ENCODE peak calls at places on chromosomes 11 and 22, in six cellular contexts. S is neural crest cell, N is Calu3, K is lower leg skin, F is IMR-90, Q is GM13977. B is an unnamed sample.

GRCh38 chr22:39528080-39528661 is 4.4 kb downstream of the RPS19BP1 start:
- DNase-seq in S (peak), F (no peak), N (no peak), Q (no peak), K (no peak), B (no peak)

GRCh38 chr11:13008625-13009475 is at the start of gene RASSF10:
- DNase-seq in F (no peak), S (peak), Q (peak), K (peak), N (peak), B (no peak)

GRCh38 chr11:7307836-7308235 is 56.1 kb downstream of the SYT9 start:
- DNase-seq in Q (peak), S (no peak), K (no peak), F (no peak), N (no peak), B (no peak)

GRCh38 chr11:31995525-31996123 is 95.2 kb upstream of the RCN1 start:
- DNase-seq in K (no peak), Q (peak), F (peak), N (no peak), S (no peak), B (no peak)

GRCh38 chr11:18383388-18384156 is 10.8 kb upstream of the LDHA start:
- DNase-seq in S (no peak), K (peak), Q (peak), N (peak), F (peak), B (peak)

GRCh38 chr11:33248416-33248957 is 8.7 kb upstream of the HIPK3 start:
- DNase-seq in K (no peak), N (no peak), Q (no peak), F (peak), S (no peak), B (no peak)

GRCh38 chr22:27795053-27795452 is 6.5 kb downstream of the MN1 start:
- DNase-seq in Q (no peak), N (no peak), K (no peak), S (peak), F (no peak), B (no peak)

GRCh38 chr22:27226666-27227065 is 569.3 kb downstream of the MIAT start:
- DNase-seq in Q (no peak), F (peak), K (peak), N (no peak), S (no peak), B (no peak)

GRCh38 chr11:31922450-31922849 is 111.3 kb upstream of the PAX6 start:
- DNase-seq in F (no peak), S (no peak), K (no peak), N (no peak), Q (no peak), B (no peak)

GRCh38 chr11:61480261-61480660 is 28.3 kb upstream of the LRRC10B start:
- DNase-seq in Q (no peak), S (no peak), K (no peak), F (no peak), N (no peak), B (no peak)

GRCh38 chr11:78350101-78350645 is 67.4 kb downstream of the GAB2 start:
- DNase-seq in K (no peak), F (peak), N (no peak), S (no peak), Q (no peak), B (no peak)

GRCh38 chr11:26245046-26245445 is 86.9 kb upstream of the ANO3 start:
- DNase-seq in S (no peak), Q (no peak), K (no peak), N (no peak), F (peak), B (no peak)

GRCh38 chr11:117875397-117876048 is 935 bp downstream of the FXYD6 start:
- DNase-seq in Q (no peak), N (no peak), F (no peak), S (no peak), K (peak), B (no peak)

GRCh38 chr22:43848366-43849171 is 13.7 kb downstream of the SULT4A1 start:
- DNase-seq in Q (no peak), N (no peak), F (peak), S (no peak), K (peak), B (no peak)

GRCh38 chr11:70887428-70887827 is 364.9 kb downstream of the SHANK2 start:
- DNase-seq in S (no peak), N (no peak), Q (no peak), F (no peak), K (no peak), B (no peak)

GRCh38 chr11:134276396-134277175 is 407 bp downstream of the GLB1L3 start:
- DNase-seq in N (no peak), Q (no peak), K (peak), F (no peak), S (no peak), B (peak)

GRCh38 chr11:72700026-72700610 is 25.9 kb upstream of the PDE2A start:
- DNase-seq in Q (no peak), N (no peak), F (peak), K (no peak), S (no peak), B (no peak)

GRCh38 chr11:100735949-100736675 is 49.0 kb downstream of the ARHGAP42 start:
- DNase-seq in K (no peak), F (peak), S (no peak), Q (no peak), N (no peak), B (no peak)

GRCh38 chr22:48258108-48258705 is 1495.8 kb downstream of the TBC1D22A start:
- DNase-seq in S (no peak), K (peak), N (no peak), F (no peak), Q (no peak), B (peak)

GRCh38 chr11:44014968-44015623 is 32.7 kb upstream of the ACCSL start:
- DNase-seq in N (no peak), S (no peak), K (peak), F (peak), Q (no peak), B (peak)

GRCh38 chr11:61966673-61967176 is 709 bp downstream of the FTH1 start:
- DNase-seq in N (no peak), F (no peak), S (no peak), K (peak), Q (no peak), B (peak)

GRCh38 chr11:124442847-124443246 is 2.6 kb downstream of the OR8B8 start:
- DNase-seq in N (no peak), Q (no peak), S (no peak), K (no peak), F (no peak), B (no peak)

GRCh38 chr22:43919106-43919965 is 4.3 kb upstream of the PNPLA3 start:
- DNase-seq in S (no peak), F (peak), K (no peak), Q (no peak), N (no peak), B (no peak)

GRCh38 chr11:12077535-12078280 is 32.7 kb upstream of the MICAL2 start:
- DNase-seq in K (peak), Q (no peak), N (no peak), F (peak), S (no peak), B (peak)

GRCh38 chr22:34998921-34999320 is 67.0 kb upstream of the ISX start:
- DNase-seq in F (no peak), K (no peak), Q (no peak), S (no peak), N (no peak), B (no peak)

GRCh38 chr22:29030016-29030617 is 31.5 kb downstream of the C22orf31 start:
- DNase-seq in K (no peak), F (no peak), Q (no peak), N (peak), S (no peak), B (no peak)
- TF ChIP-seq CTCF in K (no peak), F (no peak), Q (no peak), N (no peak), S (no peak), B (no peak)

GRCh38 chr11:19972637-19973036 is 187.6 kb downstream of the DBX1 start:
- DNase-seq in S (no peak), Q (no peak), N (no peak), F (no peak), K (no peak), B (no peak)

GRCh38 chr11:19973136-19973635 is 187.1 kb downstream of the DBX1 start:
- DNase-seq in K (no peak), S (no peak), F (no peak), N (no peak), Q (no peak), B (no peak)

GRCh38 chr11:19975414-19975990 is 184.8 kb downstream of the DBX1 start:
- DNase-seq in S (no peak), F (no peak), Q (no peak), K (no peak), N (no peak), B (no peak)

GRCh38 chr11:19976281-19976941 is 183.9 kb downstream of the DBX1 start:
- DNase-seq in Q (no peak), F (no peak), N (no peak), S (no peak), K (no peak), B (no peak)

DNA sequence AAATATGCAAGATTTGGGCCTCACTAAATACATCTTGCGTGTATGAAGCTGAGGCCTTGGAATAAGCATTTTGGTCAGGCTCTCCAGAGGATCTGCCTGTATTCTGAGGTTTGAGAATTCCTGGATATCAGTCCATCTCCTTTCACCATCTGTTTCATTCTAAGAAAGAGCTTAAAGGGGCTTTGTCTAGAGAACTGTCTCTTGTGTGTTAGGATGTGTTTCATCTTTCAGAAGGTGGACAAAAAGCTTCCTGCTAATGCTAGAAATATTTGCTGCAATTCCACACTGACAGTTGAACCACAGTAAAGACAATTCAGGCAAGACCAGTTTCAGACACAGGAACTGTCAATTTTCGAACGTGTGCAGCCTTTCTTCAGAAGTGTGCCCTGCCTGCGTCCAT is 185.4 kb downstream of the DBX1 start:
- DNase-seq in Q (no peak), F (no peak), N (no peak), S (no peak), K (no peak), B (no peak)
- TF ChIP-seq CTCF in Q (no peak), F (no peak), N (no peak), S (no peak), K (no peak), B (no peak)

DNA sequence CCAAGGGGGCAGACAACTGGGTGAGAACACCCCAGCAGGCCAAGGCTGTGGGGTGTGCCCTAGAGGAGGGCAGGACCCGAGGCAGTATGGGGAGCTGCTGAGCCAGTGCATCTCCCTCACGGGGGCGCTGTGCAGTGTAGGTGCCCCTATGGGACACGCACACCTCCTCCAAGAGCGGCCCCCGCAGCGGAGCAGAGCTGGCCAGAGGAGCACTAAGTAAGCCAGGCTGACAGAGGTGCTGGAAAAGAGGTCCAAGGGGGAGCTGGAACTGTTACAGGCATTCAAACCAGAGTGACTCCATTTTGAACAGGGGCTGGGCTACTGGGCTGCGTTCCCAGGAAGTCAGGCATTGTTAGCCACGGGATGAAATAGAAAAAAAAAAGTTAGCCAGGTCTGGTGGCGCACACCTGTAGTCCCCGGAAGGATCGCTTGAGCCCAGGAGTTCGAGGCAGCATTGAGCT is 41.8 kb downstream of the TST start:
- DNase-seq in K (peak), S (peak), N (peak), Q (peak), F (peak), B (peak)
- TF ChIP-seq CTCF in K (no peak), S (peak), N (no peak), Q (peak), F (peak), B (no peak)

GRCh38 chr11:128940156-128940555 is 2.5 kb downstream of the TP53AIP1 start:
- DNase-seq in F (no peak), N (no peak), Q (no peak), S (no peak), K (peak), B (no peak)
- TF ChIP-seq CTCF in F (no peak), N (no peak), Q (no peak), S (no peak), K (no peak), B (no peak)

DNA sequence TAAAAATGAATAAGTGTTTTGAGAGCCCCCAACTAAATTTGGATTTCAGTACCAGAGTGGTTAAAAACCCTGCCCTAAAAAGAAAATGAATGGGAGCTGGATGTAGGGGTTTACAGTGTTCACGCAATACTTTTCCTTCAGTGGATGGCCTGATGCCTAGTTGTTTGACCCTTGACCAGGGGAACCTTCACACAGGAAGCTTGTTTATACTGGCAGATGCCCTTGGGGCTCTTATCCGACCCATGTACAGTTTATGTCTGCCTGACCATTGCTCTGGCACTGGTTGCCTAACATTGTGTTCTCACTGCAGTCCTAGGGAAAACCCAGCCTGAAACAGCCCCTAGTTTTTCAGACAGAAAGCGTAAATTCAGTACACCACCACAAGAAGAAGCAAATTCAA is 35.0 kb downstream of the SLC22A9 start:
- DNase-seq in K (no peak), S (no peak), F (no peak), N (no peak), Q (no peak), B (no peak)
- TF ChIP-seq CTCF in K (no peak), S (no peak), F (no peak), N (no peak), Q (no peak), B (no peak)